ENCODE peak calls at places on chromosome X, in ten cellular contexts. D is DMS 273 treated with DMSO at 0.1 percent for 48 hours; M is NCI-H2081; O is stimulated activated CD4-positive, alpha-beta T cell treated with anti-CD3 and anti-CD28 coated beads, Interleukin-1b, Interleukin-23, amount 100 ng/mL, for 4 hours; I is WTC11; A is left lung; L is upper lobe of right lung; W is heart left ventricle; B is Daoy; N is HEK293T. F is an unnamed sample.

GRCh38 chrX:78321809-78322208 is 5.6 kb downstream of the CYSLTR1 start:
- DNase-seq in D (no peak), M (no peak), O (no peak), I (no peak), A (peak; percentile 47), L (no peak), W (no peak), B (no peak), N (no peak), F (no peak)

GRCh38 chrX:139889760-139890159 is 43.1 kb downstream of the ATP11C start:
- DNase-seq in D (no peak), M (no peak), O (no peak), I (no peak), A (no peak), L (no peak), W (no peak), B (no peak), N (no peak), F (no peak)

GRCh38 chrX:114611018-114611619 is 27.2 kb downstream of the HTR2C start:
- DNase-seq in D (no peak), M (peak; percentile 71), O (no peak), I (peak; percentile 20), A (no peak), L (no peak), W (no peak), B (peak; percentile 11), N (peak; percentile 57), F (no peak)

GRCh38 chrX:10190367-10190766 is 33.6 kb downstream of the CLCN4 start:
- DNase-seq in D (peak; percentile 60), M (peak; percentile 80), O (no peak), I (no peak), A (no peak), L (no peak), W (no peak), B (peak; percentile 66), N (peak; percentile 51), F (no peak)

GRCh38 chrX:46865281-46865680 is 28.4 kb downstream of the RP2 start:
- DNase-seq in D (no peak), M (no peak), O (no peak), I (no peak), A (no peak), L (no peak), W (no peak), B (peak; percentile 7), N (no peak), F (no peak)

GRCh38 chrX:134377537-134377936 is 82.4 kb upstream of the HPRT1 start:
- DNase-seq in D (no peak), M (peak; percentile 20), O (no peak), I (no peak), A (no peak), L (no peak), W (no peak), B (peak; percentile 4), N (no peak), F (no peak)

GRCh38 chrX:18871161-18871880 is 112.6 kb downstream of the PHKA2 start:
- DNase-seq in D (no peak), M (no peak), O (no peak), I (no peak), A (no peak), L (no peak), W (no peak), B (no peak), N (no peak), F (no peak)

GRCh38 chrX:10109695-10110094 is 47.1 kb upstream of the CLCN4 start:
- DNase-seq in D (no peak), M (no peak), O (no peak), I (no peak), A (no peak), L (no peak), W (peak; percentile 75), B (no peak), N (no peak), F (no peak)

GRCh38 chrX:73446831-73447230 is at the start of gene CDX4:
- DNase-seq in D (no peak), M (no peak), O (no peak), I (peak; percentile 25), A (no peak), L (no peak), W (no peak), B (no peak), N (no peak), F (no peak)

GRCh38 chrX:133869270-133869669 is 116.1 kb downstream of the GPC3 start:
- DNase-seq in D (no peak), M (no peak), O (no peak), I (no peak), A (no peak), L (no peak), W (no peak), B (no peak), N (no peak), F (no peak)

GRCh38 chrX:110733166-110733565 is 62.5 kb downstream of the CHRDL1 start:
- DNase-seq in D (no peak), M (no peak), O (no peak), I (no peak), A (no peak), L (no peak), W (no peak), B (peak; percentile 11), N (no peak), F (no peak)

GRCh38 chrX:119477812-119478232 is 9.6 kb downstream of the SLC25A5 start:
- DNase-seq in D (no peak), M (no peak), O (no peak), I (no peak), A (no peak), L (no peak), W (no peak), B (peak; percentile 43), N (peak; percentile 47), F (no peak)

GRCh38 chrX:84174348-84174747 is 13.7 kb downstream of the RPS6KA6 start:
- DNase-seq in D (no peak), M (no peak), O (no peak), I (no peak), A (no peak), L (no peak), W (no peak), B (no peak), N (no peak), F (no peak)

GRCh38 chrX:105706041-105706440 is 116.3 kb upstream of the NRK start:
- DNase-seq in D (no peak), M (no peak), O (no peak), I (no peak), A (no peak), L (no peak), W (no peak), B (no peak), N (no peak), F (no peak)

GRCh38 chrX:153459976-153460375 is 10.4 kb downstream of the HAUS7 start:
- DNase-seq in D (no peak), M (no peak), O (no peak), I (no peak), A (no peak), L (no peak), W (no peak), B (no peak), N (no peak), F (no peak)

GRCh38 chrX:136147966-136148365 is 633 bp downstream of the FHL1 start:
- DNase-seq in D (no peak), M (no peak), O (no peak), I (peak; percentile 16), A (no peak), L (no peak), W (no peak), B (peak; percentile 9), N (peak; percentile 32), F (no peak)

F was measured in RWPE2.